ENCODE peak calls at places on chromosome 12, in five cellular contexts. One of them, this sample, is unnamed.

GRCh38 chr12:123306200-123306599 is 34.5 kb upstream of the CDK2AP1 start:
- DNase-seq in HepG2: no peak
- DNase-seq in G401: no peak
- DNase-seq in bronchial epithelial cell: no peak
- DNase-seq in T follicular helper cell: no peak
- DNase-seq in this sample: no peak

GRCh38 chr12:119328111-119328510 is 6.4 kb upstream of the CCDC60 start:
- DNase-seq in HepG2: peak; percentile 6
- DNase-seq in T follicular helper cell: no peak
- DNase-seq in bronchial epithelial cell: peak; percentile 40
- DNase-seq in G401: no peak
- DNase-seq in this sample: peak; percentile 37

GRCh38 chr12:122884091-122884826 is 11.7 kb downstream of the VPS37B start:
- DNase-seq in G401: no peak
- DNase-seq in bronchial epithelial cell: no peak
- DNase-seq in HepG2: no peak
- DNase-seq in T follicular helper cell: no peak
- DNase-seq in this sample: no peak

GRCh38 chr12:24955389-24955788 is 6.5 kb upstream of the BCAT1 start:
- DNase-seq in bronchial epithelial cell: no peak
- DNase-seq in G401: no peak
- DNase-seq in T follicular helper cell: no peak
- DNase-seq in HepG2: no peak
- DNase-seq in this sample: no peak

GRCh38 chr12:52121848-52122838 is 42.6 kb downstream of the SMIM41 start:
- DNase-seq in bronchial epithelial cell: no peak
- DNase-seq in HepG2: no peak
- DNase-seq in T follicular helper cell: peak; percentile 40
- DNase-seq in G401: peak; percentile 16
- DNase-seq in this sample: peak; percentile 85

GRCh38 chr12:65313704-65314317 is 35.3 kb downstream of the MSRB3 start:
- DNase-seq in G401: peak; percentile 34
- DNase-seq in bronchial epithelial cell: peak; percentile 53
- DNase-seq in HepG2: peak; percentile 28
- DNase-seq in T follicular helper cell: no peak
- DNase-seq in this sample: no peak

GRCh38 chr12:5154091-5154490 is 110.4 kb downstream of the KCNA5 start:
- DNase-seq in G401: no peak
- DNase-seq in bronchial epithelial cell: no peak
- DNase-seq in T follicular helper cell: no peak
- DNase-seq in HepG2: no peak
- DNase-seq in this sample: no peak

GRCh38 chr12:111773801-111774551 is 7.2 kb downstream of the ALDH2 start:
- DNase-seq in HepG2: peak; percentile 89
- DNase-seq in T follicular helper cell: no peak
- DNase-seq in G401: no peak
- DNase-seq in bronchial epithelial cell: peak; percentile 90
- DNase-seq in this sample: peak; percentile 76

GRCh38 chr12:56103066-56103711 is 1.2 kb upstream of the PA2G4 start:
- DNase-seq in HepG2: no peak
- DNase-seq in T follicular helper cell: no peak
- DNase-seq in G401: no peak
- DNase-seq in bronchial epithelial cell: no peak
- DNase-seq in this sample: no peak

GRCh38 chr12:29830391-29830790 is 46.6 kb upstream of the TMTC1 start:
- DNase-seq in T follicular helper cell: no peak
- DNase-seq in HepG2: no peak
- DNase-seq in bronchial epithelial cell: no peak
- DNase-seq in G401: no peak
- DNase-seq in this sample: peak; percentile 18

GRCh38 chr12:123522164-123522563 is 11.4 kb downstream of the RILPL1 start:
- DNase-seq in HepG2: no peak
- DNase-seq in G401: no peak
- DNase-seq in T follicular helper cell: no peak
- DNase-seq in bronchial epithelial cell: no peak
- DNase-seq in this sample: no peak

GRCh38 chr12:85301054-85301453 is 21.0 kb downstream of the ALX1 start:
- DNase-seq in T follicular helper cell: no peak
- DNase-seq in G401: no peak
- DNase-seq in HepG2: no peak
- DNase-seq in bronchial epithelial cell: peak; percentile 68
- DNase-seq in this sample: no peak

GRCh38 chr12:84502907-84503787 is 409.5 kb downstream of the SLC6A15 start:
- DNase-seq in G401: peak; percentile 28
- DNase-seq in T follicular helper cell: no peak
- DNase-seq in HepG2: peak; percentile 16
- DNase-seq in bronchial epithelial cell: peak; percentile 69
- DNase-seq in this sample: peak; percentile 74

GRCh38 chr12:83676896-83677295 is 990.2 kb downstream of the TMTC2 start:
- DNase-seq in T follicular helper cell: no peak
- DNase-seq in bronchial epithelial cell: no peak
- DNase-seq in G401: no peak
- DNase-seq in HepG2: no peak
- DNase-seq in this sample: no peak

GRCh38 chr12:77940566-77940965 is 109.9 kb downstream of the NAV3 start:
- DNase-seq in bronchial epithelial cell: peak; percentile 76
- DNase-seq in HepG2: no peak
- DNase-seq in G401: no peak
- DNase-seq in T follicular helper cell: no peak
- DNase-seq in this sample: no peak

GRCh38 chr12:8870591-8870990 is 43.7 kb upstream of the PHC1 start:
- DNase-seq in bronchial epithelial cell: no peak
- DNase-seq in T follicular helper cell: no peak
- DNase-seq in G401: peak; percentile 58
- DNase-seq in HepG2: no peak
- DNase-seq in this sample: no peak

GRCh38 chr12:132413931-132414588 is 75.9 kb upstream of the FBRSL1 start:
- DNase-seq in HepG2: no peak
- DNase-seq in T follicular helper cell: no peak
- DNase-seq in bronchial epithelial cell: no peak
- DNase-seq in G401: peak; percentile 19
- DNase-seq in this sample: peak; percentile 43

GRCh38 chr12:13241833-13242232 is 45.3 kb downstream of the EMP1 start:
- DNase-seq in T follicular helper cell: no peak
- DNase-seq in G401: no peak
- DNase-seq in bronchial epithelial cell: peak; percentile 48
- DNase-seq in HepG2: peak; percentile 25
- DNase-seq in this sample: peak; percentile 81

GRCh38 chr12:128639089-128639488 is 184.7 kb downstream of the SLC15A4 start:
- DNase-seq in bronchial epithelial cell: no peak
- DNase-seq in G401: no peak
- DNase-seq in T follicular helper cell: no peak
- DNase-seq in HepG2: no peak
- DNase-seq in this sample: no peak

GRCh38 chr12:32455607-32456063 is 56.3 kb downstream of the FGD4 start:
- DNase-seq in T follicular helper cell: no peak
- DNase-seq in G401: peak; percentile 60
- DNase-seq in HepG2: peak; percentile 55
- DNase-seq in bronchial epithelial cell: peak; percentile 77
- DNase-seq in this sample: peak; percentile 76

GRCh38 chr12:3119745-3120660 is 42.8 kb downstream of the TSPAN9 start:
- DNase-seq in bronchial epithelial cell: peak; percentile 77
- DNase-seq in HepG2: no peak
- DNase-seq in T follicular helper cell: no peak
- DNase-seq in G401: no peak
- DNase-seq in this sample: no peak

GRCh38 chr12:52231305-52232232 is 1.5 kb upstream of the KRT7 start:
- DNase-seq in T follicular helper cell: no peak
- DNase-seq in bronchial epithelial cell: peak; percentile 40
- DNase-seq in HepG2: no peak
- DNase-seq in G401: no peak
- DNase-seq in this sample: no peak

GRCh38 chr12:114688256-114688845 is 4.4 kb upstream of the TBX3 start:
- DNase-seq in HepG2: no peak
- DNase-seq in G401: no peak
- DNase-seq in T follicular helper cell: no peak
- DNase-seq in bronchial epithelial cell: no peak
- DNase-seq in this sample: no peak

GRCh38 chr12:126772171-126772864 is 1494.7 kb upstream of the TMEM132C start:
- DNase-seq in HepG2: peak; percentile 6
- DNase-seq in G401: no peak
- DNase-seq in T follicular helper cell: peak; percentile 13
- DNase-seq in bronchial epithelial cell: peak; percentile 42
- DNase-seq in this sample: no peak

GRCh38 chr12:102816816-102817434 is 100.1 kb downstream of the PAH start:
- DNase-seq in T follicular helper cell: no peak
- DNase-seq in G401: peak; percentile 11
- DNase-seq in HepG2: peak; percentile 24
- DNase-seq in bronchial epithelial cell: peak; percentile 33
- DNase-seq in this sample: peak; percentile 65

GRCh38 chr12:47752552-47752951 is 6.1 kb downstream of the RAPGEF3 start:
- DNase-seq in T follicular helper cell: no peak
- DNase-seq in bronchial epithelial cell: peak; percentile 94
- DNase-seq in HepG2: no peak
- DNase-seq in G401: no peak
- DNase-seq in this sample: no peak

GRCh38 chr12:88299567-88300101 is 157.5 kb downstream of the TMTC3 start:
- DNase-seq in bronchial epithelial cell: peak; percentile 100
- DNase-seq in T follicular helper cell: no peak
- DNase-seq in HepG2: no peak
- DNase-seq in G401: no peak
- DNase-seq in this sample: peak; percentile 3

GRCh38 chr12:93087836-93088610 is 158.9 kb upstream of the EEA1 start:
- DNase-seq in T follicular helper cell: no peak
- DNase-seq in HepG2: no peak
- DNase-seq in G401: no peak
- DNase-seq in bronchial epithelial cell: no peak
- DNase-seq in this sample: no peak

GRCh38 chr12:93245543-93245942 is 132.2 kb upstream of the NUDT4 start:
- DNase-seq in T follicular helper cell: no peak
- DNase-seq in HepG2: no peak
- DNase-seq in G401: no peak
- DNase-seq in bronchial epithelial cell: no peak
- DNase-seq in this sample: no peak

GRCh38 chr12:50188280-50188781 is 21.2 kb upstream of the CERS5 start:
- DNase-seq in bronchial epithelial cell: no peak
- DNase-seq in HepG2: peak; percentile 93
- DNase-seq in T follicular helper cell: no peak
- DNase-seq in G401: no peak
- DNase-seq in this sample: peak; percentile 55

GRCh38 chr12:12736759-12737676 is 19.9 kb downstream of the CDKN1B start:
- DNase-seq in T follicular helper cell: peak; percentile 33
- DNase-seq in HepG2: no peak
- DNase-seq in G401: no peak
- DNase-seq in bronchial epithelial cell: peak; percentile 49
- DNase-seq in this sample: peak; percentile 57

GRCh38 chr12:100995201-100995600 is 200.6 kb downstream of the ANO4 start:
- DNase-seq in G401: no peak
- DNase-seq in HepG2: no peak
- DNase-seq in bronchial epithelial cell: peak; percentile 65
- DNase-seq in T follicular helper cell: no peak
- DNase-seq in this sample: no peak

GRCh38 chr12:121124402-121125109 is 8.1 kb upstream of the P2RX7 start:
- DNase-seq in G401: no peak
- DNase-seq in bronchial epithelial cell: peak; percentile 98
- DNase-seq in HepG2: peak; percentile 90
- DNase-seq in T follicular helper cell: no peak
- DNase-seq in this sample: peak; percentile 46

GRCh38 chr12:53751336-53752191 is at the start of gene CISTR:
- DNase-seq in HepG2: no peak
- DNase-seq in bronchial epithelial cell: no peak
- DNase-seq in G401: peak; percentile 66
- DNase-seq in T follicular helper cell: no peak
- DNase-seq in this sample: peak; percentile 36

GRCh38 chr12:52582971-52583456 is 9.4 kb upstream of the KRT74 start:
- DNase-seq in T follicular helper cell: peak; percentile 32
- DNase-seq in HepG2: peak; percentile 40
- DNase-seq in bronchial epithelial cell: peak; percentile 96
- DNase-seq in G401: peak; percentile 30
- DNase-seq in this sample: peak; percentile 82

GRCh38 chr12:105848286-105848685 is 290.5 kb downstream of the NUAK1 start:
- DNase-seq in HepG2: no peak
- DNase-seq in G401: no peak
- DNase-seq in T follicular helper cell: no peak
- DNase-seq in bronchial epithelial cell: no peak
- DNase-seq in this sample: no peak

GRCh38 chr12:104805186-104805585 is 152.9 kb downstream of the SLC41A2 start:
- DNase-seq in T follicular helper cell: no peak
- DNase-seq in HepG2: no peak
- DNase-seq in bronchial epithelial cell: peak; percentile 58
- DNase-seq in G401: no peak
- DNase-seq in this sample: no peak

GRCh38 chr12:23576372-23576771 is 373.1 kb downstream of the SOX5 start:
- DNase-seq in HepG2: no peak
- DNase-seq in T follicular helper cell: no peak
- DNase-seq in bronchial epithelial cell: no peak
- DNase-seq in G401: no peak
- DNase-seq in this sample: no peak

GRCh38 chr12:94500831-94501567 is 41.3 kb upstream of the CEP83 start:
- DNase-seq in G401: no peak
- DNase-seq in T follicular helper cell: no peak
- DNase-seq in HepG2: no peak
- DNase-seq in bronchial epithelial cell: no peak
- DNase-seq in this sample: no peak